ENCODE peak calls at places on chromosomes 11 and 22, in six cellular contexts. One of them, this sample, is unnamed.

GRCh38 chr11:125165111-125165663 is 636 bp downstream of the PKNOX2 start:
- DNase-seq in transverse colon: no peak
- DNase-seq in CD4-positive, alpha-beta T cell: no peak
- DNase-seq in kidney: peak; percentile 83
- DNase-seq in endothelial cell of umbilical vein: peak; percentile 32
- DNase-seq in effector memory CD4-positive, alpha-beta T cell: no peak
- DNase-seq in this sample: no peak

GRCh38 chr11:16605440-16605970 is 132.9 kb upstream of the C11orf58 start:
- DNase-seq in kidney: peak; percentile 72
- DNase-seq in CD4-positive, alpha-beta T cell: no peak
- DNase-seq in endothelial cell of umbilical vein: peak; percentile 5
- DNase-seq in transverse colon: peak; percentile 22
- DNase-seq in effector memory CD4-positive, alpha-beta T cell: no peak
- DNase-seq in this sample: no peak

GRCh38 chr22:48586799-48587185 is 1240.9 kb downstream of the BRD1 start:
- DNase-seq in endothelial cell of umbilical vein: no peak
- DNase-seq in CD4-positive, alpha-beta T cell: no peak
- DNase-seq in effector memory CD4-positive, alpha-beta T cell: no peak
- DNase-seq in transverse colon: no peak
- DNase-seq in kidney: peak; percentile 47
- DNase-seq in this sample: no peak

GRCh38 chr22:41848468-41848867 is 15.6 kb downstream of the SREBF2 start:
- DNase-seq in effector memory CD4-positive, alpha-beta T cell: no peak
- DNase-seq in CD4-positive, alpha-beta T cell: no peak
- DNase-seq in transverse colon: peak; percentile 88
- DNase-seq in kidney: no peak
- DNase-seq in endothelial cell of umbilical vein: no peak
- DNase-seq in this sample: no peak

GRCh38 chr11:123630126-123630531 is 24.3 kb downstream of the SCN3B start:
- DNase-seq in transverse colon: no peak
- DNase-seq in endothelial cell of umbilical vein: no peak
- DNase-seq in CD4-positive, alpha-beta T cell: no peak
- DNase-seq in effector memory CD4-positive, alpha-beta T cell: no peak
- DNase-seq in kidney: no peak
- DNase-seq in this sample: no peak

GRCh38 chr22:25027052-25027525 is 74.6 kb downstream of the KIAA1671 start:
- DNase-seq in kidney: no peak
- DNase-seq in transverse colon: peak; percentile 61
- DNase-seq in CD4-positive, alpha-beta T cell: no peak
- DNase-seq in endothelial cell of umbilical vein: no peak
- DNase-seq in effector memory CD4-positive, alpha-beta T cell: no peak
- DNase-seq in this sample: no peak

GRCh38 chr22:38831166-38831945 is 12.5 kb downstream of the NPTXR start:
- DNase-seq in CD4-positive, alpha-beta T cell: no peak
- DNase-seq in transverse colon: no peak
- DNase-seq in effector memory CD4-positive, alpha-beta T cell: no peak
- DNase-seq in endothelial cell of umbilical vein: no peak
- DNase-seq in kidney: no peak
- DNase-seq in this sample: no peak

GRCh38 chr22:37983860-37984791 is at the start of gene SOX10:
- DNase-seq in transverse colon: no peak
- DNase-seq in kidney: no peak
- DNase-seq in CD4-positive, alpha-beta T cell: no peak
- DNase-seq in endothelial cell of umbilical vein: no peak
- DNase-seq in effector memory CD4-positive, alpha-beta T cell: no peak
- DNase-seq in this sample: peak; percentile 66

GRCh38 chr22:27749597-27750225 is 51.8 kb downstream of the MN1 start:
- DNase-seq in endothelial cell of umbilical vein: no peak
- DNase-seq in CD4-positive, alpha-beta T cell: no peak
- DNase-seq in effector memory CD4-positive, alpha-beta T cell: no peak
- DNase-seq in transverse colon: no peak
- DNase-seq in kidney: no peak
- DNase-seq in this sample: no peak

GRCh38 chr11:60703374-60703773 is 4.0 kb downstream of the MS4A8 start:
- DNase-seq in endothelial cell of umbilical vein: no peak
- DNase-seq in transverse colon: no peak
- DNase-seq in effector memory CD4-positive, alpha-beta T cell: no peak
- DNase-seq in CD4-positive, alpha-beta T cell: no peak
- DNase-seq in kidney: no peak
- DNase-seq in this sample: no peak

GRCh38 chr22:33848251-33848650 is 72.0 kb downstream of the LARGE1 start:
- DNase-seq in transverse colon: no peak
- DNase-seq in effector memory CD4-positive, alpha-beta T cell: no peak
- DNase-seq in kidney: no peak
- DNase-seq in endothelial cell of umbilical vein: no peak
- DNase-seq in CD4-positive, alpha-beta T cell: no peak
- DNase-seq in this sample: no peak

GRCh38 chr11:66451663-66452062 is 13.0 kb upstream of the MRPL11 start:
- DNase-seq in endothelial cell of umbilical vein: no peak
- DNase-seq in effector memory CD4-positive, alpha-beta T cell: no peak
- DNase-seq in CD4-positive, alpha-beta T cell: no peak
- DNase-seq in kidney: no peak
- DNase-seq in transverse colon: no peak
- DNase-seq in this sample: no peak

GRCh38 chr22:42022162-42022847 is 23.7 kb downstream of the WBP2NL start:
- DNase-seq in effector memory CD4-positive, alpha-beta T cell: no peak
- DNase-seq in endothelial cell of umbilical vein: no peak
- DNase-seq in CD4-positive, alpha-beta T cell: no peak
- DNase-seq in transverse colon: peak; percentile 32
- DNase-seq in kidney: no peak
- DNase-seq in this sample: no peak

GRCh38 chr22:48198489-48199459 is 1436.3 kb downstream of the TBC1D22A start:
- DNase-seq in kidney: no peak
- DNase-seq in endothelial cell of umbilical vein: no peak
- DNase-seq in CD4-positive, alpha-beta T cell: no peak
- DNase-seq in transverse colon: no peak
- DNase-seq in effector memory CD4-positive, alpha-beta T cell: no peak
- DNase-seq in this sample: no peak

GRCh38 chr22:29987143-29987542 is 93.1 kb upstream of the HORMAD2 start:
- DNase-seq in effector memory CD4-positive, alpha-beta T cell: no peak
- DNase-seq in CD4-positive, alpha-beta T cell: no peak
- DNase-seq in transverse colon: no peak
- DNase-seq in endothelial cell of umbilical vein: no peak
- DNase-seq in kidney: no peak
- DNase-seq in this sample: peak; percentile 19

GRCh38 chr11:129639300-129639699 is 176.3 kb upstream of the TMEM45B start:
- DNase-seq in transverse colon: no peak
- DNase-seq in effector memory CD4-positive, alpha-beta T cell: no peak
- DNase-seq in endothelial cell of umbilical vein: peak; percentile 94
- DNase-seq in kidney: no peak
- DNase-seq in CD4-positive, alpha-beta T cell: no peak
- DNase-seq in this sample: no peak

GRCh38 chr11:17985517-17985916 is 27.3 kb downstream of the SERGEF start:
- DNase-seq in effector memory CD4-positive, alpha-beta T cell: no peak
- DNase-seq in kidney: no peak
- DNase-seq in CD4-positive, alpha-beta T cell: no peak
- DNase-seq in transverse colon: no peak
- DNase-seq in endothelial cell of umbilical vein: peak; percentile 17
- DNase-seq in this sample: no peak

GRCh38 chr11:19392321-19392720 is 151.6 kb upstream of the E2F8 start:
- DNase-seq in effector memory CD4-positive, alpha-beta T cell: no peak
- DNase-seq in endothelial cell of umbilical vein: no peak
- DNase-seq in kidney: no peak
- DNase-seq in CD4-positive, alpha-beta T cell: no peak
- DNase-seq in transverse colon: no peak
- DNase-seq in this sample: no peak

GRCh38 chr11:83409476-83409875 is 123.3 kb upstream of the CCDC90B start:
- DNase-seq in kidney: no peak
- DNase-seq in CD4-positive, alpha-beta T cell: no peak
- DNase-seq in endothelial cell of umbilical vein: no peak
- DNase-seq in effector memory CD4-positive, alpha-beta T cell: no peak
- DNase-seq in transverse colon: no peak
- DNase-seq in this sample: no peak

GRCh38 chr22:50540352-50540751 is 5.3 kb upstream of the KLHDC7B start:
- DNase-seq in CD4-positive, alpha-beta T cell: no peak
- DNase-seq in transverse colon: no peak
- DNase-seq in effector memory CD4-positive, alpha-beta T cell: no peak
- DNase-seq in endothelial cell of umbilical vein: no peak
- DNase-seq in kidney: no peak
- DNase-seq in this sample: no peak

GRCh38 chr11:61971177-61972111 is 4.0 kb upstream of the FTH1 start:
- DNase-seq in transverse colon: peak; percentile 94
- DNase-seq in kidney: peak; percentile 99
- DNase-seq in endothelial cell of umbilical vein: peak; percentile 99
- DNase-seq in effector memory CD4-positive, alpha-beta T cell: no peak
- DNase-seq in CD4-positive, alpha-beta T cell: no peak
- DNase-seq in this sample: peak; percentile 84

GRCh38 chr11:88489030-88489429 is 151.5 kb upstream of the CTSC start:
- DNase-seq in effector memory CD4-positive, alpha-beta T cell: no peak
- DNase-seq in kidney: no peak
- DNase-seq in transverse colon: no peak
- DNase-seq in endothelial cell of umbilical vein: no peak
- DNase-seq in CD4-positive, alpha-beta T cell: no peak
- DNase-seq in this sample: no peak

GRCh38 chr11:69495441-69496201 is 14.2 kb downstream of the LINC01488 start:
- DNase-seq in effector memory CD4-positive, alpha-beta T cell: no peak
- DNase-seq in endothelial cell of umbilical vein: no peak
- DNase-seq in transverse colon: no peak
- DNase-seq in CD4-positive, alpha-beta T cell: no peak
- DNase-seq in kidney: no peak
- DNase-seq in this sample: no peak

DNA sequence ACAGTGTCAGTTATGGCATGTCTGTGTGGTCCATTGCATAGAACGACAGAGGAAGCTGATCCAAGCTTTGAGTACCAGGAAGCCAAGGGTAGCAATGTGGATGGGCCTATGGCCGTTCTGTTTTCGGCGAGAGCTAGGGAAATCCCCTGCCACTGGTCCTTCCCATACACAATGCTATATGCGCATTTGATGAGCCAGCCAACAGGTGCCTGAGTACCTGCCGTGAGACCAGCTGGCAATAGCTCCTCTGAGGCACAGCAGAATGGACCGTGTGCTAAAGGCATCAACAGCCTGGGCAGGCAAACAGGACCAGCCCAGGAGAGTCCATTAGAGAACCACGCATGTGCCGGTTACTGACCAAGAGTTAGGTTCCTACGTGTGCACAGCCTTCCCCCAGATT is 753.0 kb downstream of the NTM start:
- DNase-seq in CD4-positive, alpha-beta T cell: no peak
- DNase-seq in endothelial cell of umbilical vein: no peak
- DNase-seq in effector memory CD4-positive, alpha-beta T cell: no peak
- DNase-seq in kidney: no peak
- DNase-seq in transverse colon: no peak
- DNase-seq in this sample: no peak
- H3K27ac ChIP-seq in CD4-positive, alpha-beta T cell: no peak overlapping the region
- H3K27ac ChIP-seq in endothelial cell of umbilical vein: no peak overlapping the region
- H3K27ac ChIP-seq in effector memory CD4-positive, alpha-beta T cell: no peak overlapping the region
- H3K27ac ChIP-seq in kidney: no peak overlapping the region
- H3K27ac ChIP-seq in transverse colon: no peak overlapping the region
- H3K27ac ChIP-seq in this sample: no peak overlapping the region

DNA sequence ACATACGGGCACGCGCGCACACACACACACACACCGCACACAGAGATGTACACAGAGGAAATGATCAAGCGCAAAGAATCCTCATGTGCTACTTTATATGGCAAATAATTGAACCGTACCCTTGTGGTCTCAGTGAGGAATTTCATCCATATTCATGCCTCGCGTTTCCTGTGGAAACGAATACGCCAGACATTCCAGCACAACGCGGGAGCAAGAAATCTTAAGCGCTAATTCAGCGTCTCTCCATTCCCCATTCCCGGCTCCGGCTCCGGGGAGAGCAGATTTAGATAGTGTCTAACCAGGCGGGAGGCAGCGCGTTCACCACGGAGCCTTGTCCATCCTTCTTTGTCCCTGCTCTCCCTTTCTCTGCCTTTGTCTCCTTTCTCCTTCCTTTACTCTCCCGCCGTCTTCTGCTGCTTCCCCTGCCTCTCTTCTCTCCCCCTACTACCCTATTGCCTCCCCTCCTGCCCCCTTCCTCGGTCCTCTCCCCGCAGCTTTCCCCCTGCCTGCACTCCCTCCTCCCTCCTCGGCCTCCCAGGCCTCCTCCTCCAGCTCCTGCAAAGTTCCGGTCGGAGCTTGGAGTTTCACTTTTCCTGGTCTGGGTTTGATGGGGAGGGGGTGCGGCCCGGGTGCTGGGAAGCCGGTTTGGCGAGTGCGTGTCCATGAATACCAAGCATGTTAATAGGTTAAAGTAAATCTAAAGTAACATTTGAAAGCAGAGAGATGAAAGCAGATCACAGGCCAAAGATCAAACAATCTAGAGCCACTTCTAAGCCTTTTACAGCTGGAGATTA is 579.3 kb downstream of the BUD13 start:
- DNase-seq in kidney: peak; percentile 93
- DNase-seq in effector memory CD4-positive, alpha-beta T cell: no peak
- DNase-seq in endothelial cell of umbilical vein: peak; percentile 23
- DNase-seq in transverse colon: peak; percentile 60
- DNase-seq in CD4-positive, alpha-beta T cell: no peak
- DNase-seq in this sample: no peak
- H3K27ac ChIP-seq in kidney: peak overlapping the region; percentile 66
- H3K27ac ChIP-seq in effector memory CD4-positive, alpha-beta T cell: no peak overlapping the region
- H3K27ac ChIP-seq in endothelial cell of umbilical vein: no peak overlapping the region
- H3K27ac ChIP-seq in transverse colon: peak overlapping the region; percentile 31
- H3K27ac ChIP-seq in CD4-positive, alpha-beta T cell: no peak overlapping the region
- H3K27ac ChIP-seq in this sample: peak overlapping the region; percentile 18

GRCh38 chr11:72426054-72426757 is 8.1 kb downstream of the CLPB start:
- DNase-seq in CD4-positive, alpha-beta T cell: no peak
- DNase-seq in effector memory CD4-positive, alpha-beta T cell: no peak
- DNase-seq in kidney: no peak
- DNase-seq in transverse colon: no peak
- DNase-seq in endothelial cell of umbilical vein: no peak
- DNase-seq in this sample: no peak
- H3K27ac ChIP-seq in CD4-positive, alpha-beta T cell: no peak overlapping the region
- H3K27ac ChIP-seq in effector memory CD4-positive, alpha-beta T cell: no peak overlapping the region
- H3K27ac ChIP-seq in kidney: no peak overlapping the region
- H3K27ac ChIP-seq in transverse colon: no peak overlapping the region
- H3K27ac ChIP-seq in endothelial cell of umbilical vein: no peak overlapping the region
- H3K27ac ChIP-seq in this sample: no peak overlapping the region

DNA sequence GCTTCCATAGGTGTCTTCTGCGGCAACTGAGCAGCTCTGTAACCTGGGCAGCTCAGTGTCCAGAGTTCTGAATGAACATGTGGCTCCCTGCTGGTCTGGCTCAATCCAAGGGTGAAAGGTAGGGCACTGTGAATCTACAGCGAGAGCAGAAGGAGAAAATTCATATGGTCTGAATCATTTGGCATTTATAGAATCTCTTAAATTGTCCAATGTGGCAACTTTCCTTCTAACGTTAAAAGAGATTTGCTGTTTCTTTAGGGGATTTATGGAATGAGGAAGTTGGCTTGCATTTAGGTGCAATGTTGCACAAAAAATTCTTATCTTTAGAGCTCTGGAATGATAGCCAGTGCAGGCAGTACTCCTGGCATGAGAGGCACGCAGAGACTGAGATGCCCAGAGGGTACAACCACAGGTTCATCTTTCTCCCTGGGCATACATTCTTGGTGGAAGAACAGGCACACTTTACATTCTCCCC is 17.0 kb downstream of the ATXN10 start:
- DNase-seq in endothelial cell of umbilical vein: no peak
- DNase-seq in transverse colon: no peak
- DNase-seq in effector memory CD4-positive, alpha-beta T cell: no peak
- DNase-seq in kidney: no peak
- DNase-seq in CD4-positive, alpha-beta T cell: no peak
- DNase-seq in this sample: no peak
- H3K27ac ChIP-seq in endothelial cell of umbilical vein: no peak overlapping the region
- H3K27ac ChIP-seq in transverse colon: no peak overlapping the region
- H3K27ac ChIP-seq in effector memory CD4-positive, alpha-beta T cell: no peak overlapping the region
- H3K27ac ChIP-seq in kidney: no peak overlapping the region
- H3K27ac ChIP-seq in CD4-positive, alpha-beta T cell: no peak overlapping the region
- H3K27ac ChIP-seq in this sample: no peak overlapping the region